ENCODE peak calls at places on chromosome 9, in four cellular contexts. Q is stomach, F is NCI-H82, M is left cardiac atrium. A is an unnamed sample.

GRCh38 chr9:101478906-101479305 is 43.3 kb upstream of the ALDOB start:
- DNase-seq in Q (no peak), F (no peak), M (no peak), A (no peak)

GRCh38 chr9:95116002-95116819 is 201.3 kb downstream of the FANCC start:
- DNase-seq in Q (peak), F (no peak), M (no peak), A (no peak)

GRCh38 chr9:129550199-129550839 is 70.6 kb downstream of the C9orf50 start:
- DNase-seq in Q (peak), F (no peak), M (peak), A (peak)

GRCh38 chr9:135048046-135048757 is 39.3 kb upstream of the OLFM1 start:
- DNase-seq in Q (peak), F (no peak), M (no peak), A (no peak)

GRCh38 chr9:114000063-114000454 is 78.0 kb downstream of the AMBP start:
- DNase-seq in Q (peak), F (no peak), M (no peak), A (no peak)

GRCh38 chr9:92661761-92662160 is 8.2 kb downstream of the IPPK start:
- DNase-seq in Q (no peak), F (no peak), M (no peak), A (no peak)

GRCh38 chr9:127173063-127173462 is 50.6 kb upstream of the ANGPTL2 start:
- DNase-seq in Q (peak), F (no peak), M (no peak), A (no peak)

GRCh38 chr9:83219154-83219923 is 156.4 kb upstream of the RASEF start:
- DNase-seq in Q (peak), F (peak), M (peak), A (peak)

GRCh38 chr9:137493163-137494103 is 34.3 kb upstream of the NSMF start:
- DNase-seq in Q (no peak), F (no peak), M (no peak), A (no peak)

GRCh38 chr9:4237748-4238511 is 61.9 kb downstream of the GLIS3 start:
- DNase-seq in Q (no peak), F (no peak), M (no peak), A (no peak)

GRCh38 chr9:77899679-77900354 is 131.8 kb downstream of the GNAQ start:
- DNase-seq in Q (no peak), F (no peak), M (no peak), A (no peak)

GRCh38 chr9:7238244-7238637 is 480.5 kb downstream of the KDM4C start:
- DNase-seq in Q (no peak), F (no peak), M (no peak), A (no peak)